ENCODE peak calls at places on chromosomes 4 and X, in nine cellular contexts. One of them, this sample, is unnamed.

GRCh38 chr4:30948653-30949052 is 228.5 kb downstream of the PCDH7 start:
- DNase-seq in GM13976: no peak
- DNase-seq in adrenal gland: no peak
- DNase-seq in fibroblast of lung: peak
- DNase-seq in astrocyte of the spinal cord: no peak
- DNase-seq in CD4-positive, alpha-beta T cell: no peak
- DNase-seq in pancreas: no peak
- DNase-seq in NB4: peak
- DNase-seq in GM23338: no peak
- DNase-seq in this sample: no peak

GRCh38 chr4:87345139-87345538 is 22.5 kb upstream of the HSD17B13 start:
- DNase-seq in pancreas: no peak
- DNase-seq in adrenal gland: no peak
- DNase-seq in fibroblast of lung: no peak
- DNase-seq in NB4: no peak
- DNase-seq in CD4-positive, alpha-beta T cell: no peak
- DNase-seq in GM13976: no peak
- DNase-seq in astrocyte of the spinal cord: no peak
- DNase-seq in GM23338: no peak
- DNase-seq in this sample: no peak

GRCh38 chrX:39967348-39967747 is 130.4 kb downstream of the BCOR start:
- DNase-seq in astrocyte of the spinal cord: no peak
- DNase-seq in GM23338: no peak
- DNase-seq in GM13976: no peak
- DNase-seq in pancreas: no peak
- DNase-seq in fibroblast of lung: no peak
- DNase-seq in CD4-positive, alpha-beta T cell: no peak
- DNase-seq in adrenal gland: no peak
- DNase-seq in NB4: peak
- DNase-seq in this sample: no peak

GRCh38 chr4:135192746-135193535 is 991.4 kb upstream of the PABPC4L start:
- DNase-seq in GM13976: no peak
- DNase-seq in pancreas: no peak
- DNase-seq in adrenal gland: no peak
- DNase-seq in NB4: no peak
- DNase-seq in astrocyte of the spinal cord: no peak
- DNase-seq in CD4-positive, alpha-beta T cell: no peak
- DNase-seq in fibroblast of lung: no peak
- DNase-seq in GM23338: no peak
- DNase-seq in this sample: no peak

GRCh38 chr4:145954924-145955339 is 16.3 kb upstream of the ZNF827 start:
- DNase-seq in GM23338: no peak
- DNase-seq in fibroblast of lung: peak
- DNase-seq in GM13976: no peak
- DNase-seq in NB4: peak
- DNase-seq in adrenal gland: no peak
- DNase-seq in astrocyte of the spinal cord: peak
- DNase-seq in CD4-positive, alpha-beta T cell: no peak
- DNase-seq in pancreas: no peak
- DNase-seq in this sample: no peak

GRCh38 chrX:142084611-142085010 is 120.5 kb downstream of the MAGEC2 start:
- DNase-seq in GM23338: no peak
- DNase-seq in adrenal gland: no peak
- DNase-seq in NB4: no peak
- DNase-seq in pancreas: no peak
- DNase-seq in GM13976: no peak
- DNase-seq in CD4-positive, alpha-beta T cell: no peak
- DNase-seq in astrocyte of the spinal cord: peak
- DNase-seq in fibroblast of lung: peak
- DNase-seq in this sample: no peak

GRCh38 chrX:16839224-16839851 is 30.8 kb downstream of the RBBP7 start:
- DNase-seq in GM13976: no peak
- DNase-seq in GM23338: no peak
- DNase-seq in adrenal gland: no peak
- DNase-seq in CD4-positive, alpha-beta T cell: no peak
- DNase-seq in pancreas: no peak
- DNase-seq in fibroblast of lung: no peak
- DNase-seq in NB4: no peak
- DNase-seq in astrocyte of the spinal cord: no peak
- DNase-seq in this sample: no peak

GRCh38 chr4:84493092-84493850 is 5.8 kb downstream of the NKX6-1 start:
- DNase-seq in pancreas: peak
- DNase-seq in GM23338: peak
- DNase-seq in adrenal gland: no peak
- DNase-seq in astrocyte of the spinal cord: peak
- DNase-seq in GM13976: no peak
- DNase-seq in fibroblast of lung: peak
- DNase-seq in CD4-positive, alpha-beta T cell: no peak
- DNase-seq in NB4: no peak
- DNase-seq in this sample: no peak

GRCh38 chr4:3244002-3244401 is 5.0 kb upstream of the MSANTD1 start:
- DNase-seq in adrenal gland: no peak
- DNase-seq in astrocyte of the spinal cord: no peak
- DNase-seq in fibroblast of lung: no peak
- DNase-seq in pancreas: peak
- DNase-seq in NB4: peak
- DNase-seq in CD4-positive, alpha-beta T cell: no peak
- DNase-seq in GM23338: no peak
- DNase-seq in GM13976: no peak
- DNase-seq in this sample: no peak

GRCh38 chr4:148093065-148093464 is 349.1 kb downstream of the NR3C2 start:
- DNase-seq in adrenal gland: no peak
- DNase-seq in CD4-positive, alpha-beta T cell: no peak
- DNase-seq in fibroblast of lung: no peak
- DNase-seq in NB4: no peak
- DNase-seq in astrocyte of the spinal cord: no peak
- DNase-seq in GM13976: no peak
- DNase-seq in pancreas: no peak
- DNase-seq in GM23338: no peak
- DNase-seq in this sample: peak

GRCh38 chr4:147463065-147463464 is 17.8 kb upstream of the EDNRA start:
- DNase-seq in NB4: no peak
- DNase-seq in GM13976: no peak
- DNase-seq in pancreas: no peak
- DNase-seq in fibroblast of lung: no peak
- DNase-seq in GM23338: no peak
- DNase-seq in CD4-positive, alpha-beta T cell: no peak
- DNase-seq in astrocyte of the spinal cord: no peak
- DNase-seq in adrenal gland: no peak
- DNase-seq in this sample: no peak

GRCh38 chr4:69760455-69760854 is at the start of gene SULT1B1:
- DNase-seq in CD4-positive, alpha-beta T cell: peak
- DNase-seq in adrenal gland: peak
- DNase-seq in GM13976: no peak
- DNase-seq in pancreas: no peak
- DNase-seq in GM23338: no peak
- DNase-seq in fibroblast of lung: peak
- DNase-seq in NB4: peak
- DNase-seq in astrocyte of the spinal cord: peak
- DNase-seq in this sample: no peak

GRCh38 chrX:110836982-110837381 is 41.4 kb upstream of the CHRDL1 start:
- DNase-seq in GM13976: no peak
- DNase-seq in fibroblast of lung: no peak
- DNase-seq in pancreas: no peak
- DNase-seq in NB4: no peak
- DNase-seq in GM23338: peak
- DNase-seq in astrocyte of the spinal cord: no peak
- DNase-seq in adrenal gland: no peak
- DNase-seq in CD4-positive, alpha-beta T cell: no peak
- DNase-seq in this sample: no peak

GRCh38 chr4:53905281-53905934 is 159.0 kb downstream of the CHIC2 start:
- DNase-seq in CD4-positive, alpha-beta T cell: no peak
- DNase-seq in pancreas: no peak
- DNase-seq in GM23338: no peak
- DNase-seq in fibroblast of lung: peak
- DNase-seq in NB4: peak
- DNase-seq in adrenal gland: no peak
- DNase-seq in GM13976: no peak
- DNase-seq in astrocyte of the spinal cord: no peak
- DNase-seq in this sample: no peak

GRCh38 chrX:43328358-43328946 is 327.6 kb upstream of the MAOA start:
- DNase-seq in pancreas: no peak
- DNase-seq in GM13976: no peak
- DNase-seq in NB4: no peak
- DNase-seq in CD4-positive, alpha-beta T cell: no peak
- DNase-seq in fibroblast of lung: no peak
- DNase-seq in GM23338: peak
- DNase-seq in adrenal gland: peak
- DNase-seq in astrocyte of the spinal cord: no peak
- DNase-seq in this sample: no peak

GRCh38 chrX:43333543-43333942 is 322.6 kb upstream of the MAOA start:
- DNase-seq in NB4: peak
- DNase-seq in astrocyte of the spinal cord: no peak
- DNase-seq in GM13976: no peak
- DNase-seq in pancreas: no peak
- DNase-seq in fibroblast of lung: no peak
- DNase-seq in adrenal gland: no peak
- DNase-seq in CD4-positive, alpha-beta T cell: no peak
- DNase-seq in GM23338: peak
- DNase-seq in this sample: no peak
- TF ChIP-seq CTCF in NB4: no peak
- TF ChIP-seq CTCF in astrocyte of the spinal cord: no peak
- TF ChIP-seq CTCF in GM13976: no peak
- TF ChIP-seq CTCF in pancreas: no peak
- TF ChIP-seq CTCF in fibroblast of lung: no peak
- TF ChIP-seq CTCF in adrenal gland: no peak
- TF ChIP-seq CTCF in CD4-positive, alpha-beta T cell: peak
- TF ChIP-seq CTCF in GM23338: peak
- TF ChIP-seq CTCF in this sample: no peak

DNA sequence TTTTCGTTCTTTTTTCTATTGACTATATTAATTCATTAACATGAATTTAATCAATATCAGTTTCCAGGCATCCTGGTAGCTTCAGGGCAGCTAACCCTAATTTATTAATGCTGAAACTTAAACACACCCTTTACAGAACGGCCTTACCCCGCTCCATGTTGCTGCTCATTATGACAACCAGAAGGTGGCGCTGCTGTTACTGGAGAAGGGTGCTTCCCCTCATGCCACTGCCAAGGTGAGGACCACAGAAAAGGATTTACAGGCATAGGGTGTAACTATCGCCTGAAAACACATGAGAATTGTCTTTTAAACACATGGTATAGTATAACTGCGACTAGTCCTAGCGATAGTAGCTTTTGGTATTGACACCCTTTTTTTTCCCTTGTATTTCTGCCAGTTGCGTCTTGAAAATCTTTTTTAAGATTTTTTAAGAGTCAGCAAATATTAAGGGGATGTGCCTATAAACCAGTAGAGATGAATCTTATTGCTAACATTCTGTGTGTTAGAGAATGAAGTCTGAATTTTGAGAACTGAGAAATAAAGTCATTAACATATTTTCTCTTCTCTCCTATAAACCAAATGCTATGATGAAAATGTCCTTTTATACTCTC is 229.0 kb downstream of the ANK2 start:
- DNase-seq in GM23338: peak
- DNase-seq in fibroblast of lung: peak
- DNase-seq in adrenal gland: peak
- DNase-seq in NB4: peak
- DNase-seq in GM13976: peak
- DNase-seq in CD4-positive, alpha-beta T cell: peak
- DNase-seq in pancreas: no peak
- DNase-seq in astrocyte of the spinal cord: peak
- DNase-seq in this sample: peak
- TF ChIP-seq CTCF in GM23338: peak
- TF ChIP-seq CTCF in fibroblast of lung: peak
- TF ChIP-seq CTCF in adrenal gland: peak
- TF ChIP-seq CTCF in NB4: peak
- TF ChIP-seq CTCF in GM13976: peak
- TF ChIP-seq CTCF in CD4-positive, alpha-beta T cell: peak
- TF ChIP-seq CTCF in pancreas: peak
- TF ChIP-seq CTCF in astrocyte of the spinal cord: peak
- TF ChIP-seq CTCF in this sample: peak

DNA sequence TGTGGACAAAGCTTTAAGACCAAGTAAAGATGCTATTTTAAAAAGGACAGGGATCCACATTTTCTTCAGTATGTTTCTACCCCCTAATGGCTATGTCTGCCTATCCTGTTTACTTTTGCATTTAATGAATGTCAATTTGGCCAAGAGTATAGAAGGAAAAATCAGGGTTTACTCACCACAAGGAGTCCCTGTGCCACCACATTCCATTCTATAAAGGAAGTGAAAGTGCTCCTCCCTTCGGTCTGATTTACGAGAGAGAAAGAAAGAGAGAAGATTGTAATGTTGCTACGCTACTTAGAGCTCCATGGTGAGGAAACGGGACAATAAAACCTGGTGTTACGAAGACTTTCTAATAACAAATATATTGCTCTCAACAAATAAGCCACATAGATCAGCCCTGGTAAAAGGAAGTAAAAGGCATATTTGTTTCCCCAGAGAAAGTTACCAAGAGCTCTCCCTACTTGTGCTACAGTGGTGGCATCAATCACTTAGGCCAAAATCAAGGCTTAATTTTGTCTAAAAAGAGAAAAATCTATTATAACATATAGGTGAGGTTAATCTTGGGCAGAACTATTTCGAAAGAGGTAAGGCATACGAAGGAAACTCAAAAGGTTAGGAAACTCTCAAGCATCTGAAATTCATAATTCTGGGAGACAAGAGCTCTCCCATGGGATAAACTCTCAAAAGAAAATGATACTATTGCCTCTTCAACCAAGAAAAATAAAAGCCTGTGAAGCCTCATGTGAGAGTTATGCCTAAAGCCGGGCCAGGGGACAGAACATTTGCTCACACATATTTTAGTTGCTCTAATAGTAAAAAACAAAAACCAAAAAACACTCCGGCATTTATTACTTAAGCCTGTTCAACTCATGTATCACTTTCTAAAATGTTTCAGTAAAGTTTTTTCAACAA is 29.5 kb downstream of the TAPT1 start:
- DNase-seq in pancreas: no peak
- DNase-seq in GM23338: peak
- DNase-seq in adrenal gland: peak
- DNase-seq in astrocyte of the spinal cord: peak
- DNase-seq in GM13976: no peak
- DNase-seq in CD4-positive, alpha-beta T cell: no peak
- DNase-seq in NB4: peak
- DNase-seq in fibroblast of lung: peak
- DNase-seq in this sample: no peak
- TF ChIP-seq CTCF in pancreas: no peak
- TF ChIP-seq CTCF in GM23338: peak
- TF ChIP-seq CTCF in adrenal gland: peak
- TF ChIP-seq CTCF in astrocyte of the spinal cord: peak
- TF ChIP-seq CTCF in GM13976: no peak
- TF ChIP-seq CTCF in CD4-positive, alpha-beta T cell: no peak
- TF ChIP-seq CTCF in NB4: no peak
- TF ChIP-seq CTCF in fibroblast of lung: peak
- TF ChIP-seq CTCF in this sample: no peak

DNA sequence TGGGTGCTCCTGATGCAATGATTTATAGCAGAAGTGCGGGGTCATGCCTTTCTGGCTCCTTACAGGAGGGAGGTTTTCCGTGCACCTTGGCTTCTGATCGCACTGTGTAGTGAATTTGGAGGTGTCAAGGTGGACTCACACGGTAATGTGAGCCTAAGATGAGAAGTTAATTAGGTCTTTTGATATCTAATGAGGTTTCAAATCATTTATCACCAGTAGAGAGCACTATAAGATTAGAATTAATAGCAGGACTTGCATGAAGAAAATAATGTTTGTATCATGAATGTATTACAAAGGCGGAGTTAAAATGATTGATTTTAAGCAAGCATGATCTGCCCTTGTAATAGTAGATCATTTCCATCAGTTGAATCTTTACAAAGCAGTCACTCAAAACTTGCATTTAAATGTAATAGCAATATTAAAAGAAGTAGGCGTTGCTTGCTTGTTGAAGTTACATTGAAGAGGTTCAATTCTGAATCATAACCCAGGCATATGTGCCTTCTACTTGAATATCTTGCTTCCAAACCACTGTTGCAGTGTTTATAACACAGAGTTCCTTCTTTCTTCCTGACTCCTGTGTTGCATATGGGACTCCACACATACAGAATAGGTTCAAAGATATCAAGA is 152.1 kb downstream of the FMR1NB start:
- DNase-seq in GM23338: peak
- DNase-seq in astrocyte of the spinal cord: peak
- DNase-seq in pancreas: no peak
- DNase-seq in NB4: peak
- DNase-seq in fibroblast of lung: peak
- DNase-seq in CD4-positive, alpha-beta T cell: no peak
- DNase-seq in GM13976: no peak
- DNase-seq in adrenal gland: no peak
- DNase-seq in this sample: no peak
- TF ChIP-seq CTCF in GM23338: peak
- TF ChIP-seq CTCF in astrocyte of the spinal cord: no peak
- TF ChIP-seq CTCF in pancreas: no peak
- TF ChIP-seq CTCF in NB4: no peak
- TF ChIP-seq CTCF in fibroblast of lung: no peak
- TF ChIP-seq CTCF in CD4-positive, alpha-beta T cell: peak
- TF ChIP-seq CTCF in GM13976: no peak
- TF ChIP-seq CTCF in adrenal gland: peak
- TF ChIP-seq CTCF in this sample: no peak

This sample was measured in GM13977.